ENCODE peak calls at places on chromosomes 11 and 22, in ten cellular contexts. I is H7; D is NCI-H1930; S is anterior cingulate cortex; P is NCI-H2081 treated with DMSO at 0.1 percent for 48 hours; U is pancreas; C is smooth muscle cell of the brain vasculature; J is NCI-H774; B is neural progenitor cell; E is activated CD4-positive, CD25-positive, alpha-beta regulatory T cell treated with anti-CD3 and anti-CD28 coated beads, Interleukin-2, amount 50 U/mL, for 16 hours. A is an unnamed sample.

GRCh38 chr22:30245181-30245984 is 1.2 kb downstream of the LIF start:
- DNase-seq in I (peak), D (no peak), S (no peak), P (no peak), U (no peak), C (no peak), J (no peak), B (no peak), E (no peak), A (peak)

GRCh38 chr22:39317756-39318506 is 1.5 kb downstream of the RPL3 start:
- DNase-seq in I (no peak), D (no peak), S (no peak), P (no peak), U (no peak), C (no peak), J (no peak), B (no peak), E (no peak), A (peak)

GRCh38 chr11:3837793-3838192 is 3.0 kb downstream of the RHOG start:
- DNase-seq in I (peak), D (no peak), S (no peak), P (no peak), U (peak), C (no peak), J (no peak), B (no peak), E (no peak), A (no peak)

GRCh38 chr22:25680949-25681348 is 61.0 kb upstream of the MYO18B start:
- DNase-seq in I (no peak), D (no peak), S (no peak), P (no peak), U (no peak), C (no peak), J (no peak), B (no peak), E (no peak), A (no peak)

GRCh38 chr11:75103380-75104026 is 6.8 kb upstream of the OR2AT4 start:
- DNase-seq in I (no peak), D (no peak), S (no peak), P (no peak), U (no peak), C (no peak), J (no peak), B (no peak), E (no peak), A (no peak)

GRCh38 chr11:64834723-64835615 is 9.5 kb downstream of the CDC42BPG start:
- DNase-seq in I (no peak), D (no peak), S (no peak), P (no peak), U (peak), C (no peak), J (no peak), B (no peak), E (no peak), A (no peak)

GRCh38 chr11:19790831-19791552 is 78.4 kb downstream of the NAV2 start:
- DNase-seq in I (peak), D (no peak), S (no peak), P (no peak), U (peak), C (no peak), J (no peak), B (no peak), E (no peak), A (no peak)

GRCh38 chr22:38706101-38706884 is 549 bp downstream of the GTPBP1 start:
- DNase-seq in I (peak), D (no peak), S (no peak), P (no peak), U (peak), C (no peak), J (no peak), B (peak), E (peak), A (peak)

GRCh38 chr11:119153049-119153818 is 4.4 kb downstream of the ABCG4 start:
- DNase-seq in I (peak), D (no peak), S (no peak), P (no peak), U (no peak), C (no peak), J (no peak), B (peak), E (no peak), A (peak)

GRCh38 chr11:44275961-44276550 is 33.9 kb downstream of the ALX4 start:
- DNase-seq in I (peak), D (no peak), S (no peak), P (no peak), U (no peak), C (no peak), J (no peak), B (no peak), E (no peak), A (no peak)

GRCh38 chr22:23057331-23057730 is 13.0 kb upstream of the GNAZ start:
- DNase-seq in I (no peak), D (no peak), S (no peak), P (no peak), U (no peak), C (no peak), J (no peak), B (no peak), E (no peak), A (no peak)

GRCh38 chr11:44258190-44258489 is 51.8 kb downstream of the ALX4 start:
- DNase-seq in I (no peak), D (no peak), S (no peak), P (no peak), U (no peak), C (no peak), J (no peak), B (no peak), E (no peak), A (no peak)

GRCh38 chr11:3662856-3663255 is 8.3 kb downstream of the CHRNA10 start:
- DNase-seq in I (no peak), D (no peak), S (no peak), P (no peak), U (no peak), C (no peak), J (no peak), B (no peak), E (no peak), A (no peak)

GRCh38 chr11:114679505-114679904 is 1.2 kb downstream of the NXPE2 start:
- DNase-seq in I (no peak), D (no peak), S (no peak), P (no peak), U (no peak), C (no peak), J (no peak), B (no peak), E (no peak), A (no peak)

GRCh38 chr22:37400719-37401118 is 26.6 kb downstream of the ELFN2 start:
- DNase-seq in I (no peak), D (no peak), S (no peak), P (no peak), U (no peak), C (no peak), J (no peak), B (no peak), E (no peak), A (no peak)

GRCh38 chr11:78808903-78809302 is 234.2 kb upstream of the NARS2 start:
- DNase-seq in I (no peak), D (no peak), S (no peak), P (no peak), U (no peak), C (no peak), J (no peak), B (no peak), E (no peak), A (peak)